ENCODE peak calls at places on chromosomes 7 and 10, in seven cellular contexts. S is transverse colon, A is SK-MEL-5, Z is left lung, F is astrocyte of the spinal cord, Q is stomach, D is T-helper 17 cell. P is an unnamed sample.

GRCh38 chr7:80294321-80294720 is 159.7 kb downstream of the GNAI1 start:
- DNase-seq in S (no peak), Z (no peak), F (peak; percentile 34), D (no peak), A (no peak), Q (no peak), P (peak; percentile 61)

GRCh38 chr10:31622993-31623392 is 304.0 kb downstream of the ZEB1 start:
- DNase-seq in Q (no peak), A (no peak), Z (no peak), D (no peak), S (no peak), F (peak; percentile 29), P (peak; percentile 60)

GRCh38 chr7:16212032-16212431 is 209.3 kb downstream of the CRPPA start:
- DNase-seq in A (no peak), F (no peak), D (no peak), S (no peak), Q (no peak), Z (no peak), P (no peak)

GRCh38 chr10:69372126-69372980 is 44.4 kb downstream of the TACR2 start:
- DNase-seq in S (no peak), Z (no peak), Q (no peak), F (no peak), A (no peak), D (no peak), P (no peak)

GRCh38 chr10:128180843-128181242 is 54.6 kb upstream of the MKI67 start:
- DNase-seq in S (no peak), Q (no peak), D (no peak), F (no peak), Z (no peak), A (no peak), P (no peak)

GRCh38 chr10:119377431-119377830 is 165.1 kb downstream of the RGS10 start:
- DNase-seq in A (no peak), Q (no peak), D (no peak), Z (no peak), S (no peak), F (no peak), P (no peak)

GRCh38 chr7:155882596-155882995 is 70.3 kb upstream of the SHH start:
- DNase-seq in Q (no peak), F (peak; percentile 53), D (no peak), S (no peak), A (no peak), Z (no peak), P (peak; percentile 86)

GRCh38 chr10:110549211-110549610 is 18.3 kb upstream of the SMC3 start:
- DNase-seq in Z (no peak), A (no peak), S (no peak), F (no peak), D (no peak), Q (no peak), P (no peak)

GRCh38 chr10:85645097-85645496 is 721.5 kb downstream of the GRID1 start:
- DNase-seq in Z (no peak), S (no peak), F (peak; percentile 38), A (no peak), D (no peak), Q (no peak), P (no peak)

GRCh38 chr10:125694874-125695273 is 11.9 kb upstream of the TEX36 start:
- DNase-seq in D (no peak), Q (no peak), F (peak; percentile 40), A (no peak), Z (no peak), S (no peak), P (peak; percentile 67)

GRCh38 chr10:108789911-108790310 is 1133.4 kb downstream of the XPNPEP1 start:
- DNase-seq in A (no peak), Q (no peak), S (no peak), Z (no peak), D (no peak), F (peak; percentile 71), P (peak; percentile 70)

GRCh38 chr10:93224005-93224779 is 150.5 kb downstream of the CYP26A1 start:
- DNase-seq in Q (no peak), F (no peak), Z (no peak), S (no peak), D (no peak), A (no peak), P (peak; percentile 26)

GRCh38 chr10:7300327-7300726 is 110.5 kb downstream of the SFMBT2 start:
- DNase-seq in A (no peak), Z (no peak), F (peak; percentile 72), Q (no peak), D (no peak), S (no peak), P (no peak)

GRCh38 chr7:66781408-66782090 is 41.0 kb downstream of the RABGEF1 start:
- DNase-seq in Z (no peak), Q (no peak), A (peak; percentile 15), S (no peak), D (no peak), F (no peak), P (no peak)

GRCh38 chr10:106997721-106998120 is 166.8 kb downstream of the SORCS1 start:
- DNase-seq in D (no peak), F (no peak), A (no peak), Q (no peak), S (peak; percentile 11), Z (no peak), P (no peak)

GRCh38 chr7:50939026-50939425 is 156.3 kb upstream of the GRB10 start:
- DNase-seq in D (no peak), A (no peak), Q (no peak), F (peak; percentile 83), S (no peak), Z (no peak), P (peak; percentile 48)

GRCh38 chr10:16854623-16855022 is 37.4 kb upstream of the RSU1 start:
- DNase-seq in F (no peak), S (no peak), D (no peak), Z (no peak), Q (no peak), A (no peak), P (peak; percentile 39)

GRCh38 chr10:7797582-7797981 is 9.6 kb downstream of the ATP5F1C start:
- DNase-seq in S (no peak), F (peak; percentile 92), Z (no peak), A (peak; percentile 55), D (no peak), Q (no peak), P (peak; percentile 96)

GRCh38 chr7:151993977-151994676 is 31.3 kb upstream of the GALNT11 start:
- DNase-seq in Q (no peak), D (no peak), Z (no peak), F (no peak), S (no peak), A (no peak), P (no peak)

GRCh38 chr10:17742918-17743317 is 9.1 kb upstream of the TMEM236 start:
- DNase-seq in D (peak; percentile 65), A (peak; percentile 66), Q (peak; percentile 58), S (peak; percentile 66), Z (no peak), F (peak; percentile 55), P (peak; percentile 72)

GRCh38 chr7:4080954-4081353 is 601.1 kb upstream of the FOXK1 start:
- DNase-seq in Q (peak; percentile 10), D (no peak), S (no peak), F (no peak), Z (no peak), A (peak; percentile 15), P (no peak)

GRCh38 chr10:121270906-121271305 is 327.3 kb downstream of the FGFR2 start:
- DNase-seq in A (no peak), Z (no peak), D (no peak), Q (no peak), S (no peak), F (no peak), P (no peak)

GRCh38 chr10:89215511-89215910 is 8.4 kb upstream of the CH25H start:
- DNase-seq in F (no peak), Z (no peak), A (peak; percentile 26), D (no peak), S (no peak), Q (no peak), P (no peak)

GRCh38 chr7:19508124-19508523 is 200.7 kb downstream of the POLR1F start:
- DNase-seq in D (no peak), F (peak; percentile 82), Z (no peak), S (no peak), A (no peak), Q (no peak), P (peak; percentile 92)

GRCh38 chr7:14936530-14936929 is 34.0 kb upstream of the DGKB start:
- DNase-seq in F (peak; percentile 59), A (no peak), Q (no peak), Z (peak; percentile 30), D (no peak), S (peak; percentile 7), P (peak; percentile 5)

GRCh38 chr10:13036841-13037240 is 35.3 kb upstream of the CCDC3 start:
- DNase-seq in F (no peak), Q (no peak), D (no peak), Z (no peak), S (no peak), A (no peak), P (no peak)

GRCh38 chr10:75096749-75097148 is 14.7 kb upstream of the SAMD8 start:
- DNase-seq in D (no peak), Z (no peak), Q (no peak), A (no peak), S (no peak), F (no peak), P (no peak)

GRCh38 chr7:46257766-46258448 is 336.8 kb upstream of the IGFBP3 start:
- DNase-seq in Z (no peak), A (no peak), D (no peak), Q (no peak), S (no peak), F (peak; percentile 89), P (peak; percentile 88)

GRCh38 chr10:118472415-118472814 is 123.0 kb downstream of the PRLHR start:
- DNase-seq in Q (no peak), S (no peak), A (no peak), Z (no peak), F (no peak), D (no peak), P (no peak)

GRCh38 chr10:98055875-98056516 is 25.6 kb upstream of the CRTAC1 start:
- DNase-seq in F (peak; percentile 5), S (no peak), Z (no peak), D (no peak), Q (no peak), A (peak; percentile 22), P (peak; percentile 9)

GRCh38 chr7:140885735-140886334 is 38.9 kb downstream of the BRAF start:
- DNase-seq in A (no peak), F (no peak), Z (no peak), Q (no peak), D (no peak), S (no peak), P (no peak)

GRCh38 chr7:45216181-45216580 is 58.6 kb downstream of the RAMP3 start:
- DNase-seq in D (no peak), F (no peak), A (no peak), Z (no peak), Q (no peak), S (no peak), P (no peak)

P was measured in choroid plexus epithelial cell.